ENCODE peak calls at places on chromosomes 5 and 9, in nine cellular contexts. I is fibroblast of lung, F is thoracic aorta, W is endothelial cell of umbilical vein, D is adrenal gland, R is OCI-LY7, M is GM12878, H is mesendoderm, J is stomach. O is an unnamed sample. For H3K4me1, the result is how much of the 10 kb centered on the place peaks cover.

GRCh38 chr9:22124263-22125011 is 115.3 kb upstream of the CDKN2B start:
- DNase-seq in I (peak), F (no peak), W (peak), D (no peak), R (no peak), M (no peak), H (no peak), J (peak), O (no peak)

GRCh38 chr9:107674937-107675277 is 185.3 kb upstream of the KLF4 start:
- DNase-seq in I (peak), F (no peak), W (no peak), D (no peak), R (no peak), M (no peak), H (no peak), J (no peak), O (no peak)

GRCh38 chr5:149902177-149902576 is 42.4 kb downstream of the PDE6A start:
- DNase-seq in I (no peak), F (no peak), W (peak), D (no peak), R (no peak), M (no peak), H (peak), J (no peak), O (no peak)

GRCh38 chr5:95262933-95263660 is 21.8 kb downstream of the MCTP1 start:
- DNase-seq in I (no peak), F (no peak), W (peak), D (no peak), R (no peak), M (no peak), H (no peak), J (no peak), O (no peak)

GRCh38 chr9:101880846-101881245 is 142.4 kb upstream of the GRIN3A start:
- DNase-seq in I (no peak), F (no peak), W (no peak), D (no peak), R (no peak), M (no peak), H (no peak), J (no peak), O (no peak)

GRCh38 chr5:6490693-6491092 is 42.0 kb downstream of the UBE2QL1 start:
- DNase-seq in I (no peak), F (no peak), W (no peak), D (no peak), R (no peak), M (no peak), H (peak), J (peak), O (no peak)

GRCh38 chr9:137190315-137190853 is 1.9 kb downstream of the SSNA1 start:
- DNase-seq in I (no peak), F (no peak), W (no peak), D (no peak), R (no peak), M (no peak), H (no peak), J (peak), O (no peak)

GRCh38 chr5:127741412-127741811 is 38.2 kb downstream of the CCDC192 start:
- DNase-seq in I (no peak), F (no peak), W (no peak), D (no peak), R (no peak), M (no peak), H (no peak), J (no peak), O (no peak)

GRCh38 chr5:1526151-1526631 is 2.4 kb upstream of the LPCAT1 start:
- DNase-seq in I (no peak), F (peak), W (no peak), D (peak), R (peak), M (no peak), H (no peak), J (peak), O (peak)

GRCh38 chr9:124481115-124481514 is 26.1 kb downstream of the NR5A1 start:
- DNase-seq in I (no peak), F (no peak), W (no peak), D (peak), R (no peak), M (no peak), H (no peak), J (no peak), O (no peak)

GRCh38 chr5:124330595-124330994 is 415.8 kb downstream of the ZNF608 start:
- DNase-seq in I (no peak), F (no peak), W (no peak), D (no peak), R (no peak), M (no peak), H (no peak), J (no peak), O (no peak)

GRCh38 chr5:5192681-5193080 is 52.6 kb downstream of the ADAMTS16 start:
- DNase-seq in I (no peak), F (no peak), W (no peak), D (no peak), R (no peak), M (no peak), H (no peak), J (no peak), O (no peak)

DNA sequence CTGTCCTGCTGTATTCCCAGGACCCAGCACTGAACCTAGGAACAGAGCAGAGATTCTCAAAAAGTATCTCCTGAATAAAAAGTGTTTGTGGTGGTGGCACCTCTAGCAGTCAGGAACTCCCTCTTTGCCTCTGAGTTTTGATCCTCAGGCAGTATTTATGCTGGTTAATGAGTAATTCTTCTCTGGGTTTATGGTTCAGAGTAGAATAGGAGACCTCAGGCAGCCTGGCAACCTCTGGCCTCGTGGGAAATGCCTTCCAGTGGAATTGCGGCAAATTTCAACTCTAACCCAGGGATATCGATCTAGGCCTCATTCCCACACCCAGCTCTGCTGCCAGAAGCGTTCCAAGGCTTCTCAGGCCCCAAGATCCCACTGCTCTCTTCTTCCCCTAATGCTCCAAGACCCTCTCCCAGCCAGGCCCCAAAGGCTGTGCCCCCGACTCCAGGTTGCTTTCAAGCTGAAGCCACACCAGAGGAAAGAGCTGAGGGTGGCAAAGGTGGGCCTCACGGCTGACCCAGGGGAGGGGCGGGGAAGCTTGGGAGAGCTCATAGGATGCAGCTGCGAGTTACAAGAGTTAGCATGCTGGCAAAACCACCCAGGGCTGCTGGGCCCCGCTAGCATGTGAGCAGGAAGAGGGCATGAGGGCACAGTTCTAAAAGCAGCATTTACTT is 10.9 kb upstream of the HDHD3 start:
- DNase-seq in I (no peak), F (no peak), W (no peak), D (no peak), R (no peak), M (no peak), H (no peak), J (peak), O (no peak)
- H3K4me1 ChIP-seq in I (under half), F (under half), W (under half), D (under half), R (under half), M (under half), H (under half), J (under half), O (under half)

GRCh38 chr9:690517-691111 is 150.9 kb upstream of the DMRT1 start:
- DNase-seq in I (no peak), F (no peak), W (no peak), D (no peak), R (no peak), M (no peak), H (peak), J (no peak), O (no peak)
- H3K4me1 ChIP-seq in I (under half), F (half or more), W (half or more), D (under half), R (under half), M (under half), H (under half), J (half or more), O (under half)

GRCh38 chr9:70053864-70054263 is 10.2 kb downstream of the MAMDC2 start:
- DNase-seq in I (no peak), F (no peak), W (peak), D (no peak), R (no peak), M (no peak), H (peak), J (no peak), O (no peak)
- H3K4me1 ChIP-seq in I (under half), F (half or more), W (under half), D (under half), R (under half), M (under half), H (under half), J (half or more), O (under half)

GRCh38 chr9:35682083-35682482 is 7.6 kb downstream of the TPM2 start:
- DNase-seq in I (no peak), F (no peak), W (no peak), D (no peak), R (no peak), M (no peak), H (no peak), J (no peak), O (no peak)

GRCh38 chr9:35680331-35681105 is 6.8 kb downstream of the CA9 start:
- DNase-seq in I (peak), F (no peak), W (no peak), D (no peak), R (peak), M (no peak), H (peak), J (peak), O (no peak)

GRCh38 chr9:35682520-35682919 is 7.2 kb downstream of the TPM2 start:
- DNase-seq in I (no peak), F (no peak), W (no peak), D (no peak), R (no peak), M (no peak), H (no peak), J (no peak), O (no peak)

GRCh38 chr9:35679766-35680330 is 6.1 kb downstream of the CA9 start:
- DNase-seq in I (no peak), F (no peak), W (no peak), D (no peak), R (no peak), M (no peak), H (no peak), J (no peak), O (no peak)

GRCh38 chr9:35681341-35682002 is 7.7 kb downstream of the CA9 start:
- DNase-seq in I (no peak), F (no peak), W (no peak), D (no peak), R (no peak), M (no peak), H (no peak), J (no peak), O (no peak)
- H3K4me1 ChIP-seq in I (under half), F (half or more), W (under half), D (under half), R (under half), M (under half), H (under half), J (half or more), O (under half)

GRCh38 chr5:113268232-113268631 is 166.6 kb downstream of the TSSK1B start:
- DNase-seq in I (no peak), F (no peak), W (no peak), D (no peak), R (no peak), M (no peak), H (no peak), J (no peak), O (no peak)
- H3K4me1 ChIP-seq in I (under half), F (under half), W (under half), D (under half), R (under half), M (under half), H (under half), J (under half), O (under half)

DNA sequence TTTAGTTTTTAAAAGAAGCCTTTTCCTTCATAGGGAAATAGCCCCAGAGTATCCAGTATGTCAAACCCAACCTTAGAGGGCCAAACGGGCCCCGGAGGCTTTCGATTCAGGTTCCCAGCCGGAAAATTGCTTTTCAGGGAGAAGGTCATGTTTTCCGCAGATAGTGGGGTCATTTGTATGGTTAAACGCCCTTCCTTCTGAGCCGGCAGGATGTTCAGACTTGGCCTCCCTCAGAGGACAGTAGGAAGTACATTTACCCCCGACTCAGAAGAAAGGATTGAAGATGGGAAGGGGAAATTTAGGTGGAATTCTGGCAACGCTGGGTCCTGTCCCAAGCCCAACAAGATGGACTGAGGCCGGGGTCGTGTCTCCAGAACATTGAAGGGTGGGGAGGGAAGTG is 195.2 kb downstream of the AOPEP start:
- DNase-seq in I (no peak), F (no peak), W (no peak), D (no peak), R (no peak), M (no peak), H (no peak), J (no peak), O (no peak)
- H3K4me1 ChIP-seq in I (under half), F (half or more), W (under half), D (under half), R (under half), M (under half), H (under half), J (half or more), O (under half)

GRCh38 chr9:128077847-128078503 is 9.9 kb downstream of the SLC25A25 start:
- DNase-seq in I (no peak), F (no peak), W (peak), D (no peak), R (no peak), M (no peak), H (no peak), J (no peak), O (no peak)
- H3K4me1 ChIP-seq in I (under half), F (half or more), W (under half), D (half or more), R (under half), M (under half), H (under half), J (half or more), O (under half)

GRCh38 chr5:73370076-73370475 is 78.5 kb downstream of the FOXD1 start:
- DNase-seq in I (no peak), F (no peak), W (no peak), D (no peak), R (no peak), M (no peak), H (no peak), J (no peak), O (no peak)

GRCh38 chr5:73373814-73374510 is 74.6 kb downstream of the FOXD1 start:
- DNase-seq in I (no peak), F (no peak), W (no peak), D (no peak), R (no peak), M (no peak), H (no peak), J (no peak), O (no peak)

GRCh38 chr5:73369283-73369682 is 79.3 kb downstream of the FOXD1 start:
- DNase-seq in I (no peak), F (no peak), W (no peak), D (no peak), R (no peak), M (no peak), H (no peak), J (no peak), O (no peak)

GRCh38 chr5:73367650-73368049 is 80.9 kb downstream of the FOXD1 start:
- DNase-seq in I (no peak), F (no peak), W (no peak), D (no peak), R (no peak), M (no peak), H (no peak), J (no peak), O (no peak)

DNA sequence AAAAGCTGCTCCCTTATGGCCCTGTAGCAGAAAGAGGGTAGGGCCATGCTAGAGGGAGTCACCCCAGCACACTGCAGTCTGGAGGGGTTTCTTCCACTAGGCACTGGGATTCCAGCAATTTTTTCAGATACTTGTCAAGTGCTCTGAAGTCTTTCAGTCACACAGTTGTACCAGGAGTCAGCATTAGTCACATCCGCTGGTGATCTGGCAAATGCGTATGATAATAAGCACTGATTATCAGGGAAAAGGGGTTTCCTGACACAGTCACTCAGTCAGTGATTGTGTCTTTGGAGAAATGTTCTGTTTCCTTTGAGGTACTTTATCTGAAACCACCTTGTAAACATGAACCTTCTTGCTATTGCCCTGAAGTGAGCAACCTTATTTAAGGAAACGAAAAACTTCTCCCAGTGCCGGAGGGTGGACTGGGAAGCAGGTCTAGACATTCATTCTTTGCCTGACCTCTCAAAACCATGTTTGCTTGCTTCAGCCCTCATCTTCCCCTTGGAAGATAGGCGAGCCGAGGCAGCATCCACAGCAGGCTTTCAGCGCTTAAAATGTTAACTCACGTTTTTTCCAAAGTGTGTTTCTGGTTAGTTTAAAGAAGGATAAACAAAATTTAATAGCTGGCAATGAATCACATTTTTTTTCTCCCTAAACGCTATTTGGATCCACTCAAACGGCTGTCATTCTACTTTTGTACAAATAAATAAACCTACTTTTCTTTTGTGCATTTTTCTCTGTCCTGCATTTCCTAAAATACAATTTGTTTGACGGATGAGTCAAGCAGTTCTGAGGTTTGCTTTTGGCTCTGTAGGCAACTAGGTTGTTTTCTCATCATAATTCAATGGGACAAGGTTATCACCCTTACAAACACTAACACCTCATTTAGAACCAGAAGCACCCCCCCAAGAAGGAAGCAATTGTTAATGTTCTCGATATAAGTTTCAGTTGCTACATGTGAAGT is 77.7 kb downstream of the FOXD1 start:
- DNase-seq in I (peak), F (no peak), W (peak), D (no peak), R (no peak), M (no peak), H (peak), J (no peak), O (no peak)
- H3K4me1 ChIP-seq in I (under half), F (under half), W (under half), D (under half), R (under half), M (under half), H (under half), J (under half), O (under half)

DNA sequence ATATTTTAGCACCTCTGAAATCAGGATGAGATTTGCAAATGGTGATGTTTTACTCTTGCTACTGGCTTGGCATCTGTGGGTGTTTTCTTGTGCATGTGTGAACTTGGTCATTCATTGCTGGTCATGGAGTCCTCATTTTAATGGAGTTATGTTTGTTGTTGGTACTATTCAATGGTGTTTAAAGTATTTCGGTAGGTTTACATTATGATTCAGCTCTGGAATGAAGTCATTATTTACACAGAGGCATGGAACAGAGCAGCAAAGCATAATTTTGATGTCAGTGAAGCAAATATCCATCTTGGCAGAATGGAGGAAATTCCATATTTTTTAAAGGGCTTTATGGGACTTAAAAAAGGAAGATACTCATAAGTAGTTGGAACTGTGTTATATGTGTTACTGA is 147.5 kb downstream of the ACTBL2 start:
- DNase-seq in I (peak), F (no peak), W (peak), D (no peak), R (no peak), M (no peak), H (no peak), J (no peak), O (no peak)
- H3K4me1 ChIP-seq in I (under half), F (under half), W (under half), D (under half), R (under half), M (under half), H (under half), J (under half), O (under half)

O was measured in ovary.